ENCODE peak calls at places on chromosomes 16 and 17, in six cellular contexts. S is endothelial cell of umbilical vein, P is A549, V is GM12878, R is HepG2, C is K562. E is an unnamed sample.

GRCh38 chr17:48973806-48974205 is 5.4 kb upstream of the GIP start:
- DNase-seq in S (no peak), P (no peak), V (no peak), R (no peak), C (peak; percentile 34), E (no peak)

GRCh38 chr16:12900599-12901203 is 697 bp upstream of the SHISA9 start:
- DNase-seq in S (no peak), P (no peak), V (no peak), R (no peak), C (no peak), E (no peak)

GRCh38 chr16:89273741-89274472 is 56.4 kb downstream of the ZNF778 start:
- DNase-seq in S (no peak), P (no peak), V (no peak), R (no peak), C (no peak), E (no peak)

GRCh38 chr17:10772425-10773380 is 31.2 kb downstream of the TMEM238L start:
- DNase-seq in S (no peak), P (peak; percentile 64), V (no peak), R (peak; percentile 33), C (peak; percentile 43), E (peak; percentile 67)

GRCh38 chr16:10867199-10867598 is 9.8 kb upstream of the CIITA start:
- DNase-seq in S (no peak), P (no peak), V (no peak), R (no peak), C (no peak), E (no peak)

GRCh38 chr17:32266389-32267269 is 997 bp downstream of the RHBDL3 start:
- DNase-seq in S (no peak), P (no peak), V (no peak), R (no peak), C (peak; percentile 54), E (peak; percentile 53)

GRCh38 chr16:49838639-49839461 is 17.1 kb downstream of the ZNF423 start:
- DNase-seq in S (no peak), P (no peak), V (no peak), R (no peak), C (no peak), E (no peak)

GRCh38 chr17:27446569-27447301 is 9.5 kb upstream of the KSR1 start:
- DNase-seq in S (peak; percentile 97), P (peak; percentile 38), V (no peak), R (no peak), C (peak; percentile 56), E (no peak)

GRCh38 chr16:58027341-58028167 is 2.0 kb downstream of the MMP15 start:
- DNase-seq in S (no peak), P (peak; percentile 71), V (no peak), R (peak; percentile 37), C (peak; percentile 56), E (no peak)

GRCh38 chr17:8192070-8192815 is 2.3 kb upstream of the BORCS6 start:
- DNase-seq in S (peak; percentile 93), P (peak; percentile 97), V (peak; percentile 87), R (peak; percentile 93), C (peak; percentile 75), E (peak; percentile 85)

GRCh38 chr16:68311316-68311620 is 449 bp downstream of the PRMT7 start:
- DNase-seq in S (no peak), P (no peak), V (no peak), R (peak; percentile 46), C (no peak), E (peak; percentile 82)

GRCh38 chr17:40486513-40487370 is 14.7 kb downstream of the TNS4 start:
- DNase-seq in S (no peak), P (peak; percentile 35), V (no peak), R (no peak), C (no peak), E (peak; percentile 49)

GRCh38 chr17:67532326-67532871 is 155.3 kb downstream of the PITPNC1 start:
- DNase-seq in S (no peak), P (no peak), V (no peak), R (no peak), C (no peak), E (no peak)

GRCh38 chr17:10733666-10734065 is 3.8 kb upstream of the TMEM220 start:
- DNase-seq in S (no peak), P (no peak), V (no peak), R (no peak), C (no peak), E (no peak)

GRCh38 chr17:27651411-27652345 is 20.7 kb downstream of the LGALS9 start:
- DNase-seq in S (peak; percentile 25), P (peak; percentile 60), V (no peak), R (peak; percentile 23), C (no peak), E (peak; percentile 61)

GRCh38 chr17:21217346-21217745 is 3.4 kb upstream of the TMEM11 start:
- DNase-seq in S (no peak), P (no peak), V (no peak), R (no peak), C (no peak), E (no peak)

GRCh38 chr17:72416905-72417304 is 296.1 kb downstream of the SOX9 start:
- DNase-seq in S (no peak), P (no peak), V (no peak), R (no peak), C (no peak), E (no peak)

GRCh38 chr17:50945779-50946222 is 79.6 kb upstream of the TOB1 start:
- DNase-seq in S (no peak), P (no peak), V (no peak), R (no peak), C (no peak), E (no peak)

GRCh38 chr16:3095869-3096268 is 3.2 kb downstream of the ZSCAN10 start:
- DNase-seq in S (no peak), P (peak; percentile 35), V (no peak), R (no peak), C (peak; percentile 62), E (peak; percentile 85)

GRCh38 chr17:10126554-10127493 is 71.6 kb downstream of the GAS7 start:
- DNase-seq in S (no peak), P (no peak), V (no peak), R (no peak), C (no peak), E (peak; percentile 87)

GRCh38 chr16:19874026-19874425 is 10.6 kb downstream of the GPRC5B start:
- DNase-seq in S (no peak), P (no peak), V (no peak), R (no peak), C (no peak), E (no peak)

GRCh38 chr16:68493412-68494070 is 45.2 kb upstream of the SMPD3 start:
- DNase-seq in S (no peak), P (no peak), V (no peak), R (no peak), C (no peak), E (no peak)

GRCh38 chr17:33013596-33014375 is 22.1 kb downstream of the SPACA3 start:
- DNase-seq in S (no peak), P (no peak), V (no peak), R (no peak), C (peak; percentile 18), E (no peak)

GRCh38 chr17:2634361-2634960 is 41.0 kb downstream of the PAFAH1B1 start:
- DNase-seq in S (no peak), P (peak; percentile 56), V (no peak), R (no peak), C (no peak), E (no peak)

GRCh38 chr17:82600731-82601446 is 47.4 kb downstream of the WDR45B start:
- DNase-seq in S (no peak), P (no peak), V (no peak), R (no peak), C (no peak), E (no peak)

GRCh38 chr16:5012887-5013286 is 20.8 kb downstream of the NAGPA start:
- DNase-seq in S (no peak), P (no peak), V (no peak), R (no peak), C (no peak), E (no peak)

GRCh38 chr16:85181091-85181738 is 68.9 kb upstream of the CIBAR2 start:
- DNase-seq in S (no peak), P (no peak), V (no peak), R (no peak), C (peak; percentile 64), E (no peak)

GRCh38 chr17:17305282-17305801 is 2.2 kb downstream of the NT5M start:
- DNase-seq in S (no peak), P (no peak), V (peak; percentile 50), R (peak; percentile 33), C (peak; percentile 38), E (peak; percentile 94)
- TF ChIP-seq MAX in S (no peak), P (peak; percentile 18), V (peak; percentile 94), R (peak; percentile 42), C (peak; percentile 88), E (peak; percentile 98)

DNA sequence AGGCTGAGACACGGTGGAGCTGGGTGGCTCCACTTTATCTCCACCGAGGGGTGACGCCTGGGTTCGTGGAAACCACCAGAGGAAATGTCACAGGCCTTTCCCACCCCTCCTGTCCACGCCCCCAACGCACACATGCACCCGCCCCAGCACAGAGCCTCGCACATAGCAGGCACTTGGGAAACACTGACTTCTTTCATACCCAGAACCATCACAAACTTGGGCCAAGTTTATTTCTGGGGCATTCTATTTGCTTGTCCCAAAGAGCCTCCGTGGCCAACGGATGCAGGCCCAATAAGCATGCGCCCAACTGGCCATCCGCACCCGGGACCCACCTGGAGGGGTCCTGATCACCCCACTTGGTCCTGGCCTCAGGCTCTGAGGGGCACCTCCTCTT is 3.3 kb downstream of the BCAR1 start:
- DNase-seq in S (no peak), P (no peak), V (no peak), R (no peak), C (no peak), E (no peak)
- TF ChIP-seq MYC in S (no peak), P (no peak), V (no peak), R (no peak), C (no peak), E (no peak)

DNA sequence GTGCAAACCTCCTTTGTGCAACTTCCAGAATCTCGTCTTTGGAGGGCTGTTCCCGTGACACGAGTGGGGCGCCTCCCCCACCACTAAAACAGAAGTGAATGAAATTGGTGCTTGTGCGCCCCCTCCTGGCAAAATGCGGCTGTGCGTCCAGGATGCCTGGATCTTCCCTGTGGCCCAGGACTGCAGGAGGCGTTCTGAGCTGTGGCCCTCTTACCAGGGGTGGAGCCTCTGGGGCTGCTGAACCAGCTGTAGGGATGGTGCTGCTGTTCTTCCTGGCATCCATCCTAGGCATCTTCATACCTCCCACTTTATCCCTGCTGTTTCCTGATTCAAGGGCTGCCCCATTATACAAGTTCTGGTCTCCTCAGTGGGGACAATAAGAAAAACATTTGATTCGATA is 18.5 kb upstream of the NAGLU start:
- DNase-seq in S (peak; percentile 90), P (peak; percentile 92), V (no peak), R (peak; percentile 80), C (peak; percentile 91), E (peak; percentile 70)
- TF ChIP-seq CTCF in S (peak; percentile 92), P (peak; percentile 99), V (peak; percentile 98), R (peak; percentile 98), C (peak; percentile 98), E (peak; percentile 90)

DNA sequence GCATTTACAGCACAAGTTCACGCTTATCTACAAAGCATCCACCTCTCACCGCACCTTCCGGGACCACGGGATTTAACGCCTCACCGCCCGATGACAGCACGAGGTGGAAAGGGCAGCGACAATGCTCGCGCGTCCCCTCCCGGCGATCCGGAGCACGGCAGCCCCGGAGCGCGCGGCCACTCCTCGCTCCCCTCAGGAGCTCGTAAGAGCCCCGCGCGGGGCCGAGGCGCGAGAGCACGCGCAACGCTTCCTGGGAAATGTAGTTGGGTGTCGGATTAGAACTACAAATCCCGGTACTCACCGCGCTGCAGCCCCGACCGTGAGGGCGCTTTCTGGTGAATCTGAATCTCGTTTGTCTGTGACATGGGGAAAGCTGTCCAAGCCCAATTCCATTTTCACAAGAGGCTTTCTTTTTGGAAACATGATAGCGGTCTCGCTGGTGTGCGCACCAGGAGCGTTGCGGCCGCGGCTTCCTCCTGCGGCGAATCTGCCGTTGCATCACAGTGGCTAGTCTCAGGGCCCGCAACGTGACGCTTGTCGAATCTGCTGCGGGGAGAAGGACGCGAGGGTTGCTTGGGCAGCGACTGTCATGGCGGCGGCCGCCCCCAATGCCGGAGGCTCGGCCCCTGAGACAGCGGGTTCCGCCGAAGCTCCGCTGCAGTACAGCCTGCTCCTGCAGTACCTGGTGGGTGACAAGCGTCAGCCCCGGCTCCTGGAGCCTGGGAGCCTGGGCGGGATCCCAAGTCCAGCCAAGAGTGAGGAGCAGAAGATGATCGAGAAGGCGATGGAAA is at the start of gene TIMM22:
- DNase-seq in S (peak; percentile 98), P (peak; percentile 100), V (peak; percentile 85), R (peak; percentile 96), C (peak; percentile 88), E (peak; percentile 95)
- TF ChIP-seq MAX in S (peak; percentile 93), P (peak; percentile 100), V (peak; percentile 86), R (peak; percentile 98), C (peak; percentile 97), E (peak; percentile 93)